ENCODE peak calls at places on chromosomes 4 and X, in five cellular contexts. One of them, this sample, is unnamed. For H3K9me3, the result is how much of the 10 kb centered on the place peaks cover.

GRCh38 chr4:16122784-16123183 is 39.0 kb upstream of the PROM1 start:
- DNase-seq in HepG2: no peak
- DNase-seq in A549: no peak
- DNase-seq in K562: no peak
- DNase-seq in H1: no peak
- DNase-seq in this sample: no peak

GRCh38 chr4:48047896-48048295 is 31.3 kb downstream of the NIPAL1 start:
- DNase-seq in HepG2: no peak
- DNase-seq in A549: no peak
- DNase-seq in K562: no peak
- DNase-seq in H1: no peak
- DNase-seq in this sample: no peak

GRCh38 chr4:153282023-153282422 is 62.5 kb upstream of the MND1 start:
- DNase-seq in HepG2: no peak
- DNase-seq in A549: no peak
- DNase-seq in K562: no peak
- DNase-seq in H1: no peak
- DNase-seq in this sample: no peak

GRCh38 chr4:124177647-124178425 is 534.7 kb downstream of the ANKRD50 start:
- DNase-seq in HepG2: no peak
- DNase-seq in A549: peak
- DNase-seq in K562: no peak
- DNase-seq in H1: no peak
- DNase-seq in this sample: peak

GRCh38 chr4:118833192-118833820 is 2.6 kb downstream of the SEC24D start:
- DNase-seq in HepG2: no peak
- DNase-seq in A549: no peak
- DNase-seq in K562: no peak
- DNase-seq in H1: no peak
- DNase-seq in this sample: no peak

GRCh38 chr4:8461086-8461485 is 20.5 kb downstream of the TRMT44 start:
- DNase-seq in HepG2: peak
- DNase-seq in A549: no peak
- DNase-seq in K562: no peak
- DNase-seq in H1: no peak
- DNase-seq in this sample: no peak

GRCh38 chr4:21699437-21699836 is 249.1 kb downstream of the KCNIP4 start:
- DNase-seq in HepG2: no peak
- DNase-seq in A549: no peak
- DNase-seq in K562: no peak
- DNase-seq in H1: no peak
- DNase-seq in this sample: no peak

GRCh38 chrX:130769835-130770234 is 133.2 kb downstream of the ENOX2 start:
- DNase-seq in HepG2: no peak
- DNase-seq in A549: no peak
- DNase-seq in K562: no peak
- DNase-seq in H1: no peak
- DNase-seq in this sample: no peak

GRCh38 chr4:23789765-23790164 is 100.1 kb downstream of the PPARGC1A start:
- DNase-seq in HepG2: peak
- DNase-seq in A549: no peak
- DNase-seq in K562: no peak
- DNase-seq in H1: no peak
- DNase-seq in this sample: no peak

GRCh38 chr4:525660-526059 is 26.6 kb downstream of the PIGG start:
- DNase-seq in HepG2: no peak
- DNase-seq in A549: no peak
- DNase-seq in K562: no peak
- DNase-seq in H1: no peak
- DNase-seq in this sample: no peak

GRCh38 chr4:94339779-94340178 is 2.9 kb downstream of the HPGDS start:
- DNase-seq in HepG2: no peak
- DNase-seq in A549: no peak
- DNase-seq in K562: no peak
- DNase-seq in H1: no peak
- DNase-seq in this sample: no peak

GRCh38 chr4:174396599-174396998 is 112.9 kb downstream of the CEP44 start:
- DNase-seq in HepG2: no peak
- DNase-seq in A549: no peak
- DNase-seq in K562: no peak
- DNase-seq in H1: no peak
- DNase-seq in this sample: no peak

GRCh38 chr4:77600521-77601451 is 4.8 kb upstream of the CXCL13 start:
- DNase-seq in HepG2: peak
- DNase-seq in A549: peak
- DNase-seq in K562: peak
- DNase-seq in H1: no peak
- DNase-seq in this sample: peak

GRCh38 chr4:15938182-15938581 is 358 bp downstream of the FGFBP1 start:
- DNase-seq in HepG2: no peak
- DNase-seq in A549: peak
- DNase-seq in K562: no peak
- DNase-seq in H1: no peak
- DNase-seq in this sample: no peak

GRCh38 chrX:132488819-132489255 is at the start of gene MBNL3:
- DNase-seq in HepG2: peak
- DNase-seq in A549: peak
- DNase-seq in K562: no peak
- DNase-seq in H1: no peak
- DNase-seq in this sample: peak

GRCh38 chr4:94649381-94650128 is 108.2 kb upstream of the BMPR1B start:
- DNase-seq in HepG2: no peak
- DNase-seq in A549: no peak
- DNase-seq in K562: no peak
- DNase-seq in H1: no peak
- DNase-seq in this sample: peak

GRCh38 chr4:55359397-55359916 is 13.4 kb downstream of the SRD5A3 start:
- DNase-seq in HepG2: no peak
- DNase-seq in A549: no peak
- DNase-seq in K562: no peak
- DNase-seq in H1: no peak
- DNase-seq in this sample: no peak

GRCh38 chr4:156476359-156476758 is 495.2 kb downstream of the PDGFC start:
- DNase-seq in HepG2: peak
- DNase-seq in A549: peak
- DNase-seq in K562: no peak
- DNase-seq in H1: no peak
- DNase-seq in this sample: peak

GRCh38 chr4:126776361-126776760 is 856.4 kb upstream of the INTU start:
- DNase-seq in HepG2: no peak
- DNase-seq in A549: no peak
- DNase-seq in K562: no peak
- DNase-seq in H1: no peak
- DNase-seq in this sample: no peak

GRCh38 chr4:119207051-119207450 is 5.5 kb upstream of the USP53 start:
- DNase-seq in HepG2: no peak
- DNase-seq in A549: no peak
- DNase-seq in K562: no peak
- DNase-seq in H1: no peak
- DNase-seq in this sample: peak

DNA sequence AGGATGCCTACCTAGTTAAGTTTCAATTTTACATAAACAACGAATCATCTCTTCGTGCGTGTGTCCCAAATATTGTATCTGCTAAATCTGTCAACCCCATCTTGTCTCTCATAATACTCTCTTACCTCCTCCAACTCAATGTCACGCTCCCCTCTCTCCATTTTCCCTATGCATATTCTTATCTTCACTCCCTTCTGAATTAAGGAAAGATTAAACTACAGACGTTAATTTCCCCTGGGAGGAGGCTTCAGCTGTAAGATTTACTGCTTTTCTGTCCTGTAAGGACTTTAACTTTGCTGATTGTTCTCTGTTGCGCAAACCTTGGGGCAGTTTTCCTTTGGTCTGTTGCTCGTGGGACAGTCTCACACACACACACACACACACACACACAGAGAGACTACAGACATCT is 458 bp upstream of the ABCB7 start:
- DNase-seq in HepG2: no peak
- DNase-seq in A549: peak
- DNase-seq in K562: peak
- DNase-seq in H1: no peak
- DNase-seq in this sample: peak
- TF ChIP-seq JUN in HepG2: no peak
- TF ChIP-seq JUN in A549: no peak
- TF ChIP-seq JUN in K562: no peak
- TF ChIP-seq JUN in H1: no peak
- TF ChIP-seq JUN in this sample: no peak

DNA sequence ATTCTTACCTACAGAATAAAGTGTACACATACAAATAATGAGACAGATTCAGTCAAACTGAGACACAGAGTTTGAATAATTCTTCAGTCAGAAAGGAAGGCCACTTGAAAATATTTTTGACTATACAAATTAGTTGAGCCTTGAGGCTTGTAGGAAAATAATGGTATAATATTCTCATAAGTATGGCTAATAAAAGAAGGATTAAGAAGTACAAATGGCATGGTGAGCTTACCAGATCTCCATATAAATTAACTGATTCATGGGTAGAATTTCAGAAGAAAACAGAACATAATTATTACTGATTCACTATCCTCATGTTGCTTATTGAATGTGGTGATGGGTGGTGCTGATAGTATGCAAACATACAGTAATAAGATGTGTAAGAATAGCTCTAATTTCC is 401.1 kb downstream of the PCDH18 start:
- DNase-seq in HepG2: no peak
- DNase-seq in A549: no peak
- DNase-seq in K562: no peak
- DNase-seq in H1: no peak
- DNase-seq in this sample: no peak
- TF ChIP-seq MAX in HepG2: no peak
- TF ChIP-seq MAX in A549: no peak
- TF ChIP-seq MAX in K562: no peak
- TF ChIP-seq MAX in H1: no peak
- TF ChIP-seq MAX in this sample: no peak

DNA sequence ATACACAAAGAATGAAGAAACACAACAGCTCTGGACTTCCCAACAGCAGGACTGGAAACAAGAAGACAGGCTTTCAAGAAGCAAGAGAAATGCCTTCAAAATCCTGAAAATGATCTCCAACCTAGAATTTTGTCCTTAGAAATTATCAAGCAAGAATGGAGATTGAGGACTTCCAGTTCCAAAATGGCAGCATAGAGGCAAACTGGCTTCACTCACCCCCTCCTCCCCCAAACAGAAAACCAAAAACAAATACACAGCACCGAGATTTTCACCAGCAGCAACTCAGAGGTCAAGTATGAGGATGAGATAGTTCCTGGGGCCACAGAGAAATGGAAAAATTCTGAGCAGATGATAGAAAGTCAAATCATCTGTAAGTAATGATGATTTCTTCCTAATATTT is 40.5 kb upstream of the LRBA start:
- DNase-seq in HepG2: no peak
- DNase-seq in A549: no peak
- DNase-seq in K562: no peak
- DNase-seq in H1: no peak
- DNase-seq in this sample: no peak
- H3K9me3 ChIP-seq in HepG2: under half
- H3K9me3 ChIP-seq in A549: under half
- H3K9me3 ChIP-seq in K562: under half
- H3K9me3 ChIP-seq in H1: under half
- H3K9me3 ChIP-seq in this sample: under half

DNA sequence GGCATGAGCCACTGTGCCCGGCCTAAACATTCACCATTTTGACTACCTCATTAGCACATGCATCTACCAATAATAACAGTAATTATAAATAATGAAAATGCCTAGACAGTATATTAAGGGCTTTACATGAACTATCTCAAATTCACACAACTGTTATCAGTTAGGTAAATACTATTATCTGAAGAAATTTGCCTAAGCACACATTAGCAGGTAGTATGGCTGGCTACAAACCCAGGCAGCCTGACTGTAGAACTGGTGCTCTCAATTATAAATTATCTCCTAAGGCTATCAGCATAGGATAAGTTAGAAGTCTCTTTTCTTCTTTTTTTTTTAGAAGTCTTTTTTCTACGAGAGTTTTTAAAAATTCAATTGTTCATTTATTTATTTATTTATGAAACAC is 14.1 kb upstream of the CXorf38 start:
- DNase-seq in HepG2: no peak
- DNase-seq in A549: no peak
- DNase-seq in K562: no peak
- DNase-seq in H1: no peak
- DNase-seq in this sample: no peak
- TF ChIP-seq JUN in HepG2: no peak
- TF ChIP-seq JUN in A549: no peak
- TF ChIP-seq JUN in K562: no peak
- TF ChIP-seq JUN in H1: no peak
- TF ChIP-seq JUN in this sample: no peak

GRCh38 chr4:40305329-40306193 is 29.6 kb upstream of the CHRNA9 start:
- DNase-seq in HepG2: no peak
- DNase-seq in A549: no peak
- DNase-seq in K562: no peak
- DNase-seq in H1: no peak
- DNase-seq in this sample: no peak
- TF ChIP-seq MAX in HepG2: no peak
- TF ChIP-seq MAX in A549: no peak
- TF ChIP-seq MAX in K562: no peak
- TF ChIP-seq MAX in H1: no peak
- TF ChIP-seq MAX in this sample: no peak

GRCh38 chrX:46502848-46503247 is 42.4 kb downstream of the ZNF674 start:
- DNase-seq in HepG2: peak
- DNase-seq in A549: no peak
- DNase-seq in K562: no peak
- DNase-seq in H1: no peak
- DNase-seq in this sample: no peak

DNA sequence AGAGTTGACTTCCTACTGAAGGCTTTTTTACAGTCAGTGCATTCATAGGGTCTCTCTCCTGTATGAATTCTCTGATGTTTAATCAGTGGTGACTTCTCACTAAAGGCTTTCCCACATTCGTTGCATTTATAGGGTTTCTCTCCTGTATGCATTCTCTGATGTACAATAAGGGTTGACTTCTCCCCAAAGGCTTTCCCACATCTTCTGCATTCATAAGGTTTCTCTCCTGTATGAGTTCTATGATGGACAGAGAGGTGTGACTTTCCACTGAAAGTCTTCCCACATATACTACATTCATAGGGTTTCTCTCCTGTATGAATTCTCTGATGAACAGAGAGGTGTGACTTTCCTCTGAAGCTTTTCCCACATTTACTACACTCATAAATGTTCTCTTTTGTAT is 45.2 kb downstream of the ZNF674 start:
- DNase-seq in HepG2: no peak
- DNase-seq in A549: peak
- DNase-seq in K562: no peak
- DNase-seq in H1: no peak
- DNase-seq in this sample: no peak
- H3K9me3 ChIP-seq in HepG2: under half
- H3K9me3 ChIP-seq in A549: half or more
- H3K9me3 ChIP-seq in K562: under half
- H3K9me3 ChIP-seq in H1: under half
- H3K9me3 ChIP-seq in this sample: under half